ENCODE peak calls at places on chromosomes 7 and 10, in seven cellular contexts. A, H, M, K, D, C and U are unnamed samples.

GRCh38 chr7:130254555-130254954 is 12.1 kb upstream of the CPA2 start:
- DNase-seq in A (no peak), H (no peak), M (no peak), K (no peak), D (no peak), C (no peak), U (no peak)

GRCh38 chr10:16954280-16955030 is 137.2 kb upstream of the RSU1 start:
- DNase-seq in A (no peak), H (no peak), M (no peak), K (no peak), D (no peak), C (no peak), U (no peak)

GRCh38 chr10:128431997-128432396 is 305.8 kb upstream of the MKI67 start:
- DNase-seq in A (no peak), H (no peak), M (no peak), K (no peak), D (no peak), C (no peak), U (no peak)

GRCh38 chr7:158073845-158074840 is 513.5 kb downstream of the PTPRN2 start:
- DNase-seq in A (no peak), H (no peak), M (no peak), K (no peak), D (no peak), C (no peak), U (no peak)

GRCh38 chr7:137343483-137343841 is at the start of gene PTN:
- DNase-seq in A (peak), H (peak), M (peak), K (peak), D (no peak), C (peak), U (peak)

GRCh38 chr10:88800152-88801125 is 2.1 kb upstream of the LIPM start:
- DNase-seq in A (no peak), H (peak), M (peak), K (peak), D (no peak), C (peak), U (no peak)

GRCh38 chr10:133144771-133145170 is 15.2 kb upstream of the KNDC1 start:
- DNase-seq in A (no peak), H (no peak), M (no peak), K (no peak), D (no peak), C (no peak), U (no peak)

GRCh38 chr7:36387437-36388345 is 2.0 kb upstream of the ANLN start:
- DNase-seq in A (no peak), H (no peak), M (no peak), K (peak), D (peak), C (no peak), U (no peak)

GRCh38 chr7:37481154-37481553 is 32.5 kb upstream of the ELMO1 start:
- DNase-seq in A (no peak), H (no peak), M (no peak), K (no peak), D (no peak), C (no peak), U (no peak)

GRCh38 chr10:125977206-125977605 is 80.8 kb downstream of the FANK1 start:
- DNase-seq in A (no peak), H (no peak), M (no peak), K (no peak), D (no peak), C (no peak), U (no peak)

GRCh38 chr7:31690892-31691291 is 3.9 kb downstream of the PPP1R17 start:
- DNase-seq in A (no peak), H (no peak), M (no peak), K (no peak), D (no peak), C (no peak), U (no peak)

GRCh38 chr10:98555011-98555619 is 108.4 kb upstream of the HPS1 start:
- DNase-seq in A (peak), H (no peak), M (no peak), K (no peak), D (no peak), C (no peak), U (no peak)

GRCh38 chr10:118978316-118978997 is 51.1 kb upstream of the NANOS1 start:
- DNase-seq in A (no peak), H (no peak), M (no peak), K (no peak), D (no peak), C (no peak), U (no peak)

GRCh38 chr7:151461096-151461941 is 21.4 kb upstream of the CRYGN start:
- DNase-seq in A (no peak), H (no peak), M (no peak), K (no peak), D (no peak), C (no peak), U (no peak)